ENCODE peak calls at places on chromosomes 7 and 10, in nine cellular contexts. L is upper lobe of left lung; U is activated naive CD8-positive, alpha-beta T cell treated with anti-CD3 and anti-CD28 coated beads, Interleukin-2, amount 50 U/mL, for 24 hours; R is activated naive CD4-positive, alpha-beta T cell; F is heart left ventricle; Q is HCEC 1CT; I is left kidney; Y is LHCN-M2; N is EL. P is an unnamed sample.

GRCh38 chr10:33252794-33253203 is 81.7 kb downstream of the NRP1 start:
- DNase-seq in L (no peak), U (no peak), R (no peak), F (no peak), Q (peak), I (no peak), Y (peak), N (peak), P (peak)

GRCh38 chr7:672891-673290 is 53.6 kb upstream of the DNAAF5 start:
- DNase-seq in L (no peak), U (no peak), R (no peak), F (no peak), Q (no peak), I (peak), Y (peak), N (no peak), P (no peak)

GRCh38 chr10:124164252-124164651 is 70.9 kb upstream of the CHST15 start:
- DNase-seq in L (no peak), U (no peak), R (no peak), F (no peak), Q (no peak), I (no peak), Y (peak), N (no peak), P (no peak)

GRCh38 chr7:80542398-80542797 is 30.5 kb upstream of the GNAT3 start:
- DNase-seq in L (no peak), U (no peak), R (no peak), F (no peak), Q (peak), I (no peak), Y (peak), N (peak), P (peak)

GRCh38 chr7:157021071-157021891 is 10.8 kb upstream of the MNX1 start:
- DNase-seq in L (no peak), U (no peak), R (no peak), F (no peak), Q (no peak), I (no peak), Y (no peak), N (no peak), P (no peak)

GRCh38 chr7:146002431-146003078 is 114.0 kb upstream of the CNTNAP2 start:
- DNase-seq in L (no peak), U (no peak), R (no peak), F (no peak), Q (peak), I (no peak), Y (no peak), N (no peak), P (no peak)

GRCh38 chr7:18471476-18472160 is 23.9 kb upstream of the HDAC9 start:
- DNase-seq in L (no peak), U (no peak), R (no peak), F (no peak), Q (no peak), I (no peak), Y (no peak), N (no peak), P (no peak)

GRCh38 chr7:140478361-140479061 is 794 bp downstream of the MKRN1 start:
- DNase-seq in L (peak), U (peak), R (peak), F (peak), Q (peak), I (peak), Y (peak), N (peak), P (peak)

GRCh38 chr7:155753446-155753965 is 58.8 kb downstream of the SHH start:
- DNase-seq in L (no peak), U (no peak), R (no peak), F (no peak), Q (no peak), I (no peak), Y (no peak), N (no peak), P (no peak)

GRCh38 chr10:28633750-28634149 is 43.6 kb upstream of the BAMBI start:
- DNase-seq in L (no peak), U (no peak), R (no peak), F (no peak), Q (no peak), I (peak), Y (no peak), N (no peak), P (peak)

GRCh38 chr7:29274156-29275017 is 79.8 kb downstream of the CHN2 start:
- DNase-seq in L (no peak), U (no peak), R (no peak), F (no peak), Q (peak), I (peak), Y (peak), N (peak), P (peak)

GRCh38 chr10:11647676-11648075 is 36.2 kb upstream of the USP6NL start:
- DNase-seq in L (no peak), U (no peak), R (no peak), F (no peak), Q (no peak), I (no peak), Y (no peak), N (no peak), P (no peak)

P was measured in amniotic epithelial cell.